ENCODE peak calls at places on chromosomes 3 and 15, in six cellular contexts. One of them, this sample, is unnamed. For H3K9me3, the result is how much of the 10 kb centered on the place peaks cover.

GRCh38 chr3:172352786-172353185 is 95.5 kb downstream of the GHSR start:
- DNase-seq in mesenchymal stem cell: no peak
- DNase-seq in aorta: no peak
- DNase-seq in Panc1: no peak
- DNase-seq in kidney: no peak
- DNase-seq in NT2/D1: no peak
- DNase-seq in this sample: no peak

GRCh38 chr15:31609243-31609642 is 282.6 kb downstream of the KLF13 start:
- DNase-seq in mesenchymal stem cell: no peak
- DNase-seq in aorta: no peak
- DNase-seq in Panc1: no peak
- DNase-seq in kidney: no peak
- DNase-seq in NT2/D1: no peak
- DNase-seq in this sample: peak

GRCh38 chr3:160184655-160185054 is 40.6 kb upstream of the C3orf80 start:
- DNase-seq in mesenchymal stem cell: peak
- DNase-seq in aorta: no peak
- DNase-seq in Panc1: no peak
- DNase-seq in kidney: no peak
- DNase-seq in NT2/D1: no peak
- DNase-seq in this sample: peak

GRCh38 chr3:53164911-53165310 is 3.9 kb downstream of the PRKCD start:
- DNase-seq in mesenchymal stem cell: no peak
- DNase-seq in aorta: no peak
- DNase-seq in Panc1: no peak
- DNase-seq in kidney: no peak
- DNase-seq in NT2/D1: no peak
- DNase-seq in this sample: no peak

GRCh38 chr3:197682713-197683112 is 54.0 kb downstream of the RUBCN start:
- DNase-seq in mesenchymal stem cell: no peak
- DNase-seq in aorta: no peak
- DNase-seq in Panc1: no peak
- DNase-seq in kidney: no peak
- DNase-seq in NT2/D1: no peak
- DNase-seq in this sample: no peak

GRCh38 chr3:49625971-49626640 is 48.0 kb upstream of the APEH start:
- DNase-seq in mesenchymal stem cell: no peak
- DNase-seq in aorta: peak
- DNase-seq in Panc1: no peak
- DNase-seq in kidney: no peak
- DNase-seq in NT2/D1: no peak
- DNase-seq in this sample: peak

GRCh38 chr3:30475038-30475808 is 131.2 kb upstream of the TGFBR2 start:
- DNase-seq in mesenchymal stem cell: no peak
- DNase-seq in aorta: no peak
- DNase-seq in Panc1: no peak
- DNase-seq in kidney: no peak
- DNase-seq in NT2/D1: no peak
- DNase-seq in this sample: no peak

GRCh38 chr3:49387721-49388120 is 24.1 kb downstream of the RHOA start:
- DNase-seq in mesenchymal stem cell: peak
- DNase-seq in aorta: no peak
- DNase-seq in Panc1: peak
- DNase-seq in kidney: no peak
- DNase-seq in NT2/D1: no peak
- DNase-seq in this sample: peak

GRCh38 chr3:188133219-188133618 is 20.7 kb upstream of the LPP start:
- DNase-seq in mesenchymal stem cell: peak
- DNase-seq in aorta: no peak
- DNase-seq in Panc1: no peak
- DNase-seq in kidney: no peak
- DNase-seq in NT2/D1: no peak
- DNase-seq in this sample: peak

GRCh38 chr3:142224482-142225072 is 808 bp downstream of the GK5 start:
- DNase-seq in mesenchymal stem cell: no peak
- DNase-seq in aorta: no peak
- DNase-seq in Panc1: no peak
- DNase-seq in kidney: no peak
- DNase-seq in NT2/D1: no peak
- DNase-seq in this sample: peak

GRCh38 chr3:142223282-142223681 is 2.1 kb downstream of the GK5 start:
- DNase-seq in mesenchymal stem cell: no peak
- DNase-seq in aorta: no peak
- DNase-seq in Panc1: no peak
- DNase-seq in kidney: no peak
- DNase-seq in NT2/D1: no peak
- DNase-seq in this sample: no peak

GRCh38 chr3:142226474-142226873 is 1.1 kb upstream of the GK5 start:
- DNase-seq in mesenchymal stem cell: peak
- DNase-seq in aorta: no peak
- DNase-seq in Panc1: no peak
- DNase-seq in kidney: no peak
- DNase-seq in NT2/D1: no peak
- DNase-seq in this sample: peak

GRCh38 chr3:142228964-142229363 is 3.6 kb upstream of the GK5 start:
- DNase-seq in mesenchymal stem cell: no peak
- DNase-seq in aorta: no peak
- DNase-seq in Panc1: no peak
- DNase-seq in kidney: no peak
- DNase-seq in NT2/D1: no peak
- DNase-seq in this sample: no peak

DNA sequence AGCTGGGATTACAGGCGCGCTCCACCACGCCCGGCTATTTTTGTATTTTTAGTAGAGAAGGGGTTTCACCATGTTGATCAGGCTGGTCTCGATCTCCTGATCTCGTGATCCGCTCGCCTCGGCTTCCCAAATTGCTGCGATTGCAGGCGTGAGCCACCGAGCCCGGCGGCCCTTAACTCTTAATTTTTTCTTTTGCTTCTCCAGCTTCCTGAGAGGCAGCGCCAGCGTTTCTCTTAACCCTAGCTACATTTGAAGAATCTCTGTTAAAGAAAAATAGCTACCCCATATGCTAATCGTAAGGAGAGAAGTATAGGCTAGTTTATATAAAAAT is 465 bp upstream of the GK5 start:
- DNase-seq in mesenchymal stem cell: no peak
- DNase-seq in aorta: no peak
- DNase-seq in Panc1: no peak
- DNase-seq in kidney: no peak
- DNase-seq in NT2/D1: no peak
- DNase-seq in this sample: no peak
- H3K4me3 ChIP-seq in mesenchymal stem cell: peak
- H3K4me3 ChIP-seq in aorta: no peak
- H3K4me3 ChIP-seq in Panc1: peak
- H3K4me3 ChIP-seq in kidney: peak
- H3K4me3 ChIP-seq in NT2/D1: peak
- H3K4me3 ChIP-seq in this sample: peak

DNA sequence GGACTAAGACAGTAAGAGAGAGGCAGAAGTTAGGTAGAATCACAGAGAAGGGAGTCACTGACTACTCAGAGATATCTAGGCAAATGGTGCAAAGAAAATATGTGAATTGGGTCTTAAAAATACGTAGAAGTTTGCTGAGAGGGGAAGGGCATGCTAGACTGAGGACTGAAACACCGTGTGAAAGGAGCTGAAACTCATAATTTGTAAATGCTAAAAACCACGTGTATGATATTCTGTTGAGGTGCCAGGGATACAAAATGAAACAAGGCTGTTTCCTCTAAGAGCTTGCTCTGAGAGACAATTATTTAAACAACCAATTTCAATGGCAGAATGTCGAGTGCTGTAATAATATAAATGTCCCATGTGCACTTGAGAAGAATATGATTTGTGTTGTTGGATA is 47.2 kb downstream of the NCK1 start:
- DNase-seq in mesenchymal stem cell: no peak
- DNase-seq in aorta: no peak
- DNase-seq in Panc1: no peak
- DNase-seq in kidney: no peak
- DNase-seq in NT2/D1: no peak
- DNase-seq in this sample: no peak
- H3K9me3 ChIP-seq in mesenchymal stem cell: under half
- H3K9me3 ChIP-seq in aorta: under half
- H3K9me3 ChIP-seq in Panc1: under half
- H3K9me3 ChIP-seq in kidney: under half
- H3K9me3 ChIP-seq in NT2/D1: under half
- H3K9me3 ChIP-seq in this sample: under half

GRCh38 chr3:15771444-15771843 is 26.3 kb downstream of the ANKRD28 start:
- DNase-seq in mesenchymal stem cell: no peak
- DNase-seq in aorta: no peak
- DNase-seq in Panc1: no peak
- DNase-seq in kidney: no peak
- DNase-seq in NT2/D1: no peak
- DNase-seq in this sample: no peak
- H3K4me3 ChIP-seq in mesenchymal stem cell: no peak
- H3K4me3 ChIP-seq in aorta: no peak
- H3K4me3 ChIP-seq in Panc1: no peak
- H3K4me3 ChIP-seq in kidney: no peak
- H3K4me3 ChIP-seq in NT2/D1: no peak
- H3K4me3 ChIP-seq in this sample: no peak

GRCh38 chr15:24756101-24756500 is 80.5 kb downstream of the NPAP1 start:
- DNase-seq in mesenchymal stem cell: no peak
- DNase-seq in aorta: no peak
- DNase-seq in Panc1: no peak
- DNase-seq in kidney: no peak
- DNase-seq in NT2/D1: no peak
- DNase-seq in this sample: no peak

GRCh38 chr15:24748812-24749439 is 73.4 kb downstream of the NPAP1 start:
- DNase-seq in mesenchymal stem cell: no peak
- DNase-seq in aorta: no peak
- DNase-seq in Panc1: no peak
- DNase-seq in kidney: no peak
- DNase-seq in NT2/D1: no peak
- DNase-seq in this sample: no peak

GRCh38 chr15:24747376-24747775 is 71.8 kb downstream of the NPAP1 start:
- DNase-seq in mesenchymal stem cell: no peak
- DNase-seq in aorta: no peak
- DNase-seq in Panc1: no peak
- DNase-seq in kidney: no peak
- DNase-seq in NT2/D1: no peak
- DNase-seq in this sample: no peak

DNA sequence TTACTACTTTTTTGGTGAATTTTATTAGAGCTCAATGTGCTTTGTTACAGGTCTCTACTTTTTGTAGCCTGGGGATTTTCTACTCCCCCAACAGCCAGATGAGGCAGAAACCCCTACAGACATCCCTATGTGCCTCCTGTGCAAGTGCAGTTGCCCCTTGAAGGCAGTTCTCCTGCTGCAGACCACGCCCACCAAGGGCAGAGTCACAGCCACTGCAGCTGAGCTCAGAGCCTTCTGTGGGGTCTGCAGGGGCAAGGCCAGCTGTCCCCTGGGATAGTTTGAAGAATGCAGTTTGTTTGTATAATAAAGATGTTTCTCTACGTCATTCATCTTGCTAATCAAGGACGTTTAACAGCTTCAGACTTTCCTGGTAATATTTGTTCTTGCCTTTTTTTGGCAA is 76.8 kb downstream of the NPAP1 start:
- DNase-seq in mesenchymal stem cell: no peak
- DNase-seq in aorta: no peak
- DNase-seq in Panc1: no peak
- DNase-seq in kidney: no peak
- DNase-seq in NT2/D1: no peak
- DNase-seq in this sample: no peak
- H3K9me3 ChIP-seq in mesenchymal stem cell: under half
- H3K9me3 ChIP-seq in aorta: under half
- H3K9me3 ChIP-seq in Panc1: under half
- H3K9me3 ChIP-seq in kidney: under half
- H3K9me3 ChIP-seq in NT2/D1: under half
- H3K9me3 ChIP-seq in this sample: under half

GRCh38 chr15:93331545-93332117 is 242.6 kb upstream of the RGMA start:
- DNase-seq in mesenchymal stem cell: no peak
- DNase-seq in aorta: no peak
- DNase-seq in Panc1: no peak
- DNase-seq in kidney: no peak
- DNase-seq in NT2/D1: peak
- DNase-seq in this sample: no peak

GRCh38 chr15:93330862-93331544 is 242.0 kb upstream of the RGMA start:
- DNase-seq in mesenchymal stem cell: no peak
- DNase-seq in aorta: no peak
- DNase-seq in Panc1: no peak
- DNase-seq in kidney: no peak
- DNase-seq in NT2/D1: no peak
- DNase-seq in this sample: no peak

GRCh38 chr15:93321881-93322282 is 232.9 kb upstream of the RGMA start:
- DNase-seq in mesenchymal stem cell: no peak
- DNase-seq in aorta: no peak
- DNase-seq in Panc1: no peak
- DNase-seq in kidney: no peak
- DNase-seq in NT2/D1: no peak
- DNase-seq in this sample: no peak

GRCh38 chr15:93324191-93324590 is 235.2 kb upstream of the RGMA start:
- DNase-seq in mesenchymal stem cell: no peak
- DNase-seq in aorta: no peak
- DNase-seq in Panc1: no peak
- DNase-seq in kidney: no peak
- DNase-seq in NT2/D1: no peak
- DNase-seq in this sample: no peak

GRCh38 chr15:93327364-93327763 is 238.4 kb upstream of the RGMA start:
- DNase-seq in mesenchymal stem cell: no peak
- DNase-seq in aorta: no peak
- DNase-seq in Panc1: no peak
- DNase-seq in kidney: no peak
- DNase-seq in NT2/D1: no peak
- DNase-seq in this sample: no peak
- H3K4me3 ChIP-seq in mesenchymal stem cell: no peak
- H3K4me3 ChIP-seq in aorta: no peak
- H3K4me3 ChIP-seq in Panc1: no peak
- H3K4me3 ChIP-seq in kidney: no peak
- H3K4me3 ChIP-seq in NT2/D1: no peak
- H3K4me3 ChIP-seq in this sample: no peak

GRCh38 chr3:118144919-118145318 is 889.7 kb downstream of the IGSF11 start:
- DNase-seq in mesenchymal stem cell: no peak
- DNase-seq in aorta: no peak
- DNase-seq in Panc1: no peak
- DNase-seq in kidney: no peak
- DNase-seq in NT2/D1: peak
- DNase-seq in this sample: no peak

GRCh38 chr3:118151164-118151563 is 883.5 kb downstream of the IGSF11 start:
- DNase-seq in mesenchymal stem cell: no peak
- DNase-seq in aorta: no peak
- DNase-seq in Panc1: no peak
- DNase-seq in kidney: no peak
- DNase-seq in NT2/D1: no peak
- DNase-seq in this sample: no peak

DNA sequence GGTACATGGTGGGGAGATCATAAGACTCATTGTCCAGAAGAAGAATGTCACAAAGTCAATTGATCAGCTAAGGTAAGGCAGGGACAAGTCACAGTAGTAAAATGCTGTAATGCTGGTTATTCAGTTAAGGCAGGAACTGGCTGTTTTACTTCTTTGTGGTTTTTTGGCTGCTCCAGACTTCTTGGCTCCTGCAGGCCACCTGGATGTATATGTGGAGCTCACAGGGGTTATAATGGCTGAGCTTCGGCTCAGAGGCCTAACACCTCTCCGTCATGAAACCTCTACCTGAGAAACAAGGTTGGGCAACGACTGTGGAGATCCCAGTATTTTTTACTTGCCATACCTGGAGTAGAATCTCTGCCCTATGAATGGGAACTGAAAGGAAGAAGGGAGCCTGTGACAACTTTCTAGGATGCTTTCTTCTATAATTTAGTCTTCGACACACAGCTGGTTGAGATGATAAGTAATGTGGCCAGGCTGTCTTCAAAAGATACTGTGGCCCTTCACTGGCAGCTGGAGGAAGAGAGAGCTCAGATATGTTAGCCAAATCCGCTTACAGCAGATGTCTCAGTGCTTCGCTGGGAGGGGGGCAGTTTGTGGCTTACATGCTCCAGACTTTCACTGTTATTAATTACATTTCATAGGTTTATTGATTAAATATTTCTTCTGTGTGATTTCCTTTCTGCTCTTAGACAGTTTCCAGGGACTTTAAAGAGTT is 887.8 kb downstream of the IGSF11 start:
- DNase-seq in mesenchymal stem cell: no peak
- DNase-seq in aorta: no peak
- DNase-seq in Panc1: no peak
- DNase-seq in kidney: no peak
- DNase-seq in NT2/D1: no peak
- DNase-seq in this sample: no peak
- H3K9me3 ChIP-seq in mesenchymal stem cell: half or more
- H3K9me3 ChIP-seq in aorta: under half
- H3K9me3 ChIP-seq in Panc1: under half
- H3K9me3 ChIP-seq in kidney: under half
- H3K9me3 ChIP-seq in NT2/D1: under half
- H3K9me3 ChIP-seq in this sample: under half

This sample was measured in GM23248.